ENCODE peak calls at places on chromosome 16, in four cellular contexts. G, D, R and B are unnamed samples.
A peak's percentile ranks its signal among the peaks of the same experiment; 100 is the strongest.

GRCh38 chr16:79037429-79038373 is 562.8 kb downstream of the MAF start:
- DNase-seq in G (peak; percentile 24), D (no peak), R (no peak), B (no peak)

GRCh38 chr16:74700206-74701040 is at the start of gene MLKL:
- DNase-seq in G (peak; percentile 69), D (peak; percentile 52), R (peak; percentile 62), B (no peak)

GRCh38 chr16:71344315-71344905 is 14.1 kb upstream of the CALB2 start:
- DNase-seq in G (no peak), D (no peak), R (no peak), B (no peak)

GRCh38 chr16:66740010-66740409 is 11.4 kb downstream of the DYNC1LI2 start:
- DNase-seq in G (peak; percentile 34), D (peak; percentile 71), R (peak; percentile 42), B (no peak)

GRCh38 chr16:48099455-48099854 is 56.3 kb downstream of the ABCC12 start:
- DNase-seq in G (no peak), D (no peak), R (peak; percentile 20), B (no peak)

GRCh38 chr16:38941-39892 is 14.2 kb downstream of the POLR3K start:
- DNase-seq in G (peak; percentile 81), D (peak; percentile 67), R (peak; percentile 34), B (no peak)

GRCh38 chr16:17063156-17063555 is 407.6 kb downstream of the XYLT1 start:
- DNase-seq in G (no peak), D (no peak), R (no peak), B (no peak)

GRCh38 chr16:3767333-3767977 is 50.1 kb upstream of the TRAP1 start:
- DNase-seq in G (no peak), D (no peak), R (no peak), B (no peak)

GRCh38 chr16:66474750-66475199 is 47.7 kb downstream of the BEAN1 start:
- DNase-seq in G (no peak), D (peak; percentile 58), R (peak; percentile 39), B (no peak)

GRCh38 chr16:79599256-79599836 is 1.2 kb downstream of the MAF start:
- DNase-seq in G (no peak), D (no peak), R (no peak), B (no peak)

GRCh38 chr16:4700997-4701743 is 7.8 kb downstream of the NUDT16L1 start:
- DNase-seq in G (peak; percentile 84), D (no peak), R (no peak), B (no peak)

GRCh38 chr16:59046335-59046734 is 312.2 kb upstream of the GOT2 start:
- DNase-seq in G (no peak), D (no peak), R (no peak), B (no peak)

GRCh38 chr16:11964761-11965539 is at the start of gene TNFRSF17:
- DNase-seq in G (no peak), D (peak; percentile 83), R (no peak), B (no peak)

GRCh38 chr16:11797957-11798299 is 870 bp upstream of the ZC3H7A start:
- DNase-seq in G (peak; percentile 34), D (peak; percentile 70), R (peak; percentile 8), B (no peak)

GRCh38 chr16:35141303-35141702 is 1681.9 kb downstream of the TP53TG3F start:
- DNase-seq in G (no peak), D (no peak), R (no peak), B (no peak)

GRCh38 chr16:55008836-55009510 is 78.3 kb downstream of the IRX5 start:
- DNase-seq in G (no peak), D (no peak), R (no peak), B (no peak)

GRCh38 chr16:89700649-89701424 is 668 bp downstream of the SPATA2L start:
- DNase-seq in G (peak; percentile 70), D (peak; percentile 86), R (peak; percentile 57), B (no peak)

GRCh38 chr16:88743693-88744519 is 37.6 kb downstream of the CTU2 start:
- DNase-seq in G (peak; percentile 88), D (peak; percentile 88), R (peak; percentile 65), B (no peak)

GRCh38 chr16:60815865-60816264 is 1220.4 kb downstream of the CDH8 start:
- DNase-seq in G (no peak), D (no peak), R (no peak), B (no peak)

GRCh38 chr16:57704011-57704904 is 9.7 kb downstream of the DRC7 start:
- DNase-seq in G (no peak), D (no peak), R (no peak), B (no peak)

GRCh38 chr16:67928147-67928546 is 3.5 kb downstream of the CTRL start:
- DNase-seq in G (no peak), D (peak; percentile 41), R (no peak), B (no peak)

GRCh38 chr16:11078812-11079459 is 134.6 kb downstream of the CLEC16A start:
- DNase-seq in G (peak; percentile 72), D (no peak), R (peak; percentile 36), B (no peak)

GRCh38 chr16:12062343-12063003 is 85.9 kb downstream of the SNX29 start:
- DNase-seq in G (peak; percentile 49), D (no peak), R (peak; percentile 74), B (no peak)

GRCh38 chr16:28189237-28189636 is 22.5 kb downstream of the XPO6 start:
- DNase-seq in G (peak; percentile 24), D (no peak), R (peak; percentile 40), B (no peak)

GRCh38 chr16:28531777-28532744 is 6.7 kb downstream of the NUPR1 start:
- DNase-seq in G (peak; percentile 91), D (peak; percentile 41), R (no peak), B (no peak)

GRCh38 chr16:17784073-17784472 is 313.3 kb upstream of the XYLT1 start:
- DNase-seq in G (no peak), D (peak; percentile 64), R (peak; percentile 4), B (peak; percentile 1)

GRCh38 chr16:8919934-8920465 is 37.8 kb downstream of the LITAFD start:
- DNase-seq in G (no peak), D (no peak), R (no peak), B (no peak)

GRCh38 chr16:24635900-24636610 is 93.4 kb upstream of the TNRC6A start:
- DNase-seq in G (peak; percentile 61), D (no peak), R (peak; percentile 88), B (peak; percentile 99)

GRCh38 chr16:1330260-1330914 is 3.1 kb upstream of the BAIAP3 start:
- DNase-seq in G (no peak), D (peak; percentile 76), R (peak; percentile 57), B (no peak)

GRCh38 chr16:17391715-17392114 is 79.0 kb downstream of the XYLT1 start:
- DNase-seq in G (no peak), D (no peak), R (no peak), B (no peak)

GRCh38 chr16:67608367-67608766 is 36.6 kb upstream of the CARMIL2 start:
- DNase-seq in G (no peak), D (no peak), R (no peak), B (no peak)

GRCh38 chr16:27286446-27286845 is 17.9 kb upstream of the NSMCE1 start:
- DNase-seq in G (no peak), D (no peak), R (peak; percentile 85), B (no peak)

DNA sequence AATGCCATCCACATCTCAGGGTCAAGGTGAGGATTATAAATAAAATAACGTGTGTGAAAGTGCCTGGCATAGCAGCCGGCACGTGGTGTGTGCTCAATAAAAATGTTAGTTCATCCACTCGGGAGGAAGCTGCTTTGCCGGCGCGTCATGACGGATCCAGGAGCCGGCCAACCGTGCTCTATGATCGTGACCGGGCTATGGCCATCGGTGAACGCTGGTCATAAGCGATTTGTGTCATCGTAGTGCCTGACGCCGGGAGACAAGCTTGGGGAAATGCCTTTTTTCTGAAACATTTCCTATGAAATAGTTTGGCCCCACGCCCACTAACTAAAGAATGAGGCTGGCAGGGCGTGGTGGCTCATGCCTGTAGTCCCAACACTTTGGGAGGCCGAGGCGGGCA is 74.0 kb downstream of the CMC2 start:
- DNase-seq in G (peak; percentile 44), D (no peak), R (peak; percentile 82), B (no peak)
- H3K9ac ChIP-seq in G (peak overlapping the region; percentile 58), D (no peak overlapping the region), R (peak overlapping the region; percentile 72), B (no peak overlapping the region)

DNA sequence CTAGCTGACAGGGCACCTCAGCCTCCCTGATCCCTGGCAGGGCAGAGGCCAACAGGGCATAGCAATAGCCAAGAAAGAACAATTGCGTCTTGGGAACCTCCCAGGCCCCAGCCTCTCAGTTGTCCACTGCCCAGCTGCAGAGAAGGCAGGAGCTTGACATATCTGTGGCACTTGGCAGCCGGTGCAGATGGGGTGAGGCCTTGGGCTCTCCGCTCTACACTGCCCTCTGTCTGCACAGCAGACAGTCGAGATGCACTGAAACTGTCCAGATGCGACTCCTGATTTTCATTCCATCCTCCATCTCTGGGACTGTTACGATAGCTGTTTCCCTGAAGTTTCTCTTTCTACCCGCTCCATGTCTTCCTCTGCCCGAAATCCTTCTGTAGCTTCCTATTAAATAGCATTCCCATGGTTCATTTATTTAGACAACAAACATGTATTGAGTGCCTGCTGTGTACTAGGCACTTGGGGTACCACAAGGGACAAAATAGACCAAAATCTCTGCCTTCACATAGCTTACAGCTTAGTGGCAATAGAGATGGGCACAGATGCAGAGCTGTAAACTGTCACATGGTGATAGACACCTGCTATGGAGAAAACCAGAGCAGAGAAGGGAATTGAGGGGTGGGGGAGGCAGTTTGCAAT is 3.3 kb downstream of the POLR3E start:
- DNase-seq in G (peak; percentile 62), D (peak; percentile 78), R (peak; percentile 57), B (no peak)
- H3K9ac ChIP-seq in G (no peak overlapping the region), D (peak overlapping the region; percentile 38), R (no peak overlapping the region), B (no peak overlapping the region)

GRCh38 chr16:68985268-68985667 is 120.2 kb upstream of the HAS3 start:
- DNase-seq in G (no peak), D (no peak), R (peak; percentile 4), B (no peak)
- H3K9ac ChIP-seq in G (no peak overlapping the region), D (no peak overlapping the region), R (no peak overlapping the region), B (no peak overlapping the region)

GRCh38 chr16:85521737-85522042 is 91.4 kb upstream of the GSE1 start:
- DNase-seq in G (no peak), D (no peak), R (no peak), B (no peak)

GRCh38 chr16:85522842-85523601 is 90.1 kb upstream of the GSE1 start:
- DNase-seq in G (peak; percentile 43), D (no peak), R (no peak), B (no peak)

GRCh38 chr16:85522517-85522841 is 90.6 kb upstream of the GSE1 start:
- DNase-seq in G (no peak), D (no peak), R (no peak), B (no peak)

GRCh38 chr16:85519540-85520231 is 93.4 kb upstream of the GSE1 start:
- DNase-seq in G (no peak), D (no peak), R (no peak), B (no peak)

DNA sequence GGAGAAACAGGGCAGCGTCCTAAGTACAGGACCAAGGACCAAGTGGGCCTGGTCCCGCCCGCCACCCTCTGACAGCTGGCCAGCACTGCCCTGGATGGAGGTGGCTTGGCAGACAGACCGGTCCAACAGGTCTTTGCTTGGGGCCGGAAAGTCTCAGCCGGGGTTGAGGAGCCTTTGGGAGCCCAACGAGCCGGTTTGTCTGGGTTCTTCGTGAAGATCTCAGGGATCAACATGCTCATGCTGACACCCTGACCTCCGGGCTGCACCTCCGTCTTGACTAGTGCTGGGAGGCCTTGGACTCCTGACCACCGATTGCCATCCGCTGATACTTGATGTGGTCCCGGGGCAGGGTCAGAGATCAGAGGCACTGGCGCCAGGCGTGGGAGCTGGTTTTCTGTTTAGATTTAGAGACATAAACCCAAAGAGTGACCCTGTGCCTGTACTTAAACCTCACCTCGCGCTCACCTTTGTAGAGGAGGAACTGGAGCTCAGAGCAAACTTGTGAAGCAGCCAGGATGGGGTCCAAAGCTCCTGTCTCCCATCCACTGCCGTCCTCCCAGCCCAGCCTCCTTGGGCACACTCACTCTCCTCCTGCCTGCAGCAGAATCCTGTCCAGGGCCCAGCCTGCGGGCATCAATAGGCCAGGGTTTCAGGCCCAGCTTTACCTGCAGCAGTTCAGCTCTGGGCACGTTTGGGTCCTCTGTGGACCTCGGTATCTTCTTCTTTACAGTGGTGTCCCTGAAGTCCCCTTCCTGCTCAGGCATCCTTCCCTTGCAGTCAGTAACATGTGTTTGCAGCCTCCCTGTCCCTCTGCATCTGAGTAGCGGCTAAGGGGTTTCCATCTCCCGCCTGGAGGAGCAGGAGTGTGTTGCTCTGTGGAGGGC is 92.0 kb upstream of the GSE1 start:
- DNase-seq in G (peak; percentile 93), D (no peak), R (peak; percentile 86), B (no peak)
- H3K9ac ChIP-seq in G (no peak overlapping the region), D (no peak overlapping the region), R (no peak overlapping the region), B (no peak overlapping the region)